ENCODE peak calls at places on chromosomes 7 and 10, in six cellular contexts. One of them, this sample, is unnamed.

GRCh38 chr7:131903315-131903714 is 346.9 kb upstream of the PODXL start:
- DNase-seq in left cardiac atrium: no peak
- DNase-seq in activated T-cell treated with anti-CD3 and anti-CD28 coated beads for 48 hours: no peak
- DNase-seq in kidney glomerular epithelial cell: no peak
- DNase-seq in OCI-LY7: no peak
- DNase-seq in ACHN: no peak
- DNase-seq in this sample: no peak

GRCh38 chr10:58152698-58153263 is 114.9 kb downstream of the IPMK start:
- DNase-seq in left cardiac atrium: peak; percentile 28
- DNase-seq in activated T-cell treated with anti-CD3 and anti-CD28 coated beads for 48 hours: peak; percentile 13
- DNase-seq in kidney glomerular epithelial cell: peak; percentile 5
- DNase-seq in OCI-LY7: peak; percentile 44
- DNase-seq in ACHN: peak; percentile 66
- DNase-seq in this sample: peak; percentile 82

GRCh38 chr10:131762789-131763696 is 137.8 kb upstream of the PPP2R2D start:
- DNase-seq in left cardiac atrium: no peak
- DNase-seq in activated T-cell treated with anti-CD3 and anti-CD28 coated beads for 48 hours: no peak
- DNase-seq in kidney glomerular epithelial cell: no peak
- DNase-seq in OCI-LY7: no peak
- DNase-seq in ACHN: no peak
- DNase-seq in this sample: no peak

GRCh38 chr10:119208553-119208940 is 1.2 kb downstream of the GRK5 start:
- DNase-seq in left cardiac atrium: no peak
- DNase-seq in activated T-cell treated with anti-CD3 and anti-CD28 coated beads for 48 hours: no peak
- DNase-seq in kidney glomerular epithelial cell: no peak
- DNase-seq in OCI-LY7: peak; percentile 30
- DNase-seq in ACHN: peak; percentile 16
- DNase-seq in this sample: peak; percentile 48

GRCh38 chr10:95742529-95742884 is 13.5 kb upstream of the ENTPD1 start:
- DNase-seq in left cardiac atrium: peak; percentile 57
- DNase-seq in activated T-cell treated with anti-CD3 and anti-CD28 coated beads for 48 hours: no peak
- DNase-seq in kidney glomerular epithelial cell: peak; percentile 29
- DNase-seq in OCI-LY7: no peak
- DNase-seq in ACHN: no peak
- DNase-seq in this sample: no peak

GRCh38 chr7:155258233-155258575 is 39.5 kb upstream of the INSIG1 start:
- DNase-seq in left cardiac atrium: peak; percentile 55
- DNase-seq in activated T-cell treated with anti-CD3 and anti-CD28 coated beads for 48 hours: no peak
- DNase-seq in kidney glomerular epithelial cell: peak; percentile 78
- DNase-seq in OCI-LY7: no peak
- DNase-seq in ACHN: peak; percentile 92
- DNase-seq in this sample: no peak

GRCh38 chr10:111578076-111578475 is 501.2 kb downstream of the ADRA2A start:
- DNase-seq in left cardiac atrium: no peak
- DNase-seq in activated T-cell treated with anti-CD3 and anti-CD28 coated beads for 48 hours: no peak
- DNase-seq in kidney glomerular epithelial cell: peak; percentile 7
- DNase-seq in OCI-LY7: no peak
- DNase-seq in ACHN: peak; percentile 67
- DNase-seq in this sample: no peak

GRCh38 chr10:93945814-93946213 is 47.9 kb upstream of the PLCE1 start:
- DNase-seq in left cardiac atrium: no peak
- DNase-seq in activated T-cell treated with anti-CD3 and anti-CD28 coated beads for 48 hours: no peak
- DNase-seq in kidney glomerular epithelial cell: no peak
- DNase-seq in OCI-LY7: no peak
- DNase-seq in ACHN: no peak
- DNase-seq in this sample: no peak

GRCh38 chr7:6646380-6646950 is 9.3 kb downstream of the ZNF316 start:
- DNase-seq in left cardiac atrium: no peak
- DNase-seq in activated T-cell treated with anti-CD3 and anti-CD28 coated beads for 48 hours: no peak
- DNase-seq in kidney glomerular epithelial cell: no peak
- DNase-seq in OCI-LY7: no peak
- DNase-seq in ACHN: no peak
- DNase-seq in this sample: no peak

GRCh38 chr7:18583305-18583704 is 87.8 kb downstream of the HDAC9 start:
- DNase-seq in left cardiac atrium: no peak
- DNase-seq in activated T-cell treated with anti-CD3 and anti-CD28 coated beads for 48 hours: no peak
- DNase-seq in kidney glomerular epithelial cell: peak; percentile 9
- DNase-seq in OCI-LY7: no peak
- DNase-seq in ACHN: peak; percentile 18
- DNase-seq in this sample: no peak

GRCh38 chr10:89670926-89671325 is 25.9 kb upstream of the PANK1 start:
- DNase-seq in left cardiac atrium: no peak
- DNase-seq in activated T-cell treated with anti-CD3 and anti-CD28 coated beads for 48 hours: no peak
- DNase-seq in kidney glomerular epithelial cell: no peak
- DNase-seq in OCI-LY7: no peak
- DNase-seq in ACHN: no peak
- DNase-seq in this sample: no peak

GRCh38 chr10:68251146-68251545 is 19.2 kb upstream of the ATOH7 start:
- DNase-seq in left cardiac atrium: no peak
- DNase-seq in activated T-cell treated with anti-CD3 and anti-CD28 coated beads for 48 hours: no peak
- DNase-seq in kidney glomerular epithelial cell: no peak
- DNase-seq in OCI-LY7: no peak
- DNase-seq in ACHN: no peak
- DNase-seq in this sample: no peak

GRCh38 chr10:52443419-52444388 is 129.6 kb downstream of the DKK1 start:
- DNase-seq in left cardiac atrium: no peak
- DNase-seq in activated T-cell treated with anti-CD3 and anti-CD28 coated beads for 48 hours: no peak
- DNase-seq in kidney glomerular epithelial cell: peak; percentile 5
- DNase-seq in OCI-LY7: no peak
- DNase-seq in ACHN: no peak
- DNase-seq in this sample: no peak

GRCh38 chr7:12244129-12244528 is 33.0 kb downstream of the TMEM106B start:
- DNase-seq in left cardiac atrium: peak; percentile 28
- DNase-seq in activated T-cell treated with anti-CD3 and anti-CD28 coated beads for 48 hours: no peak
- DNase-seq in kidney glomerular epithelial cell: no peak
- DNase-seq in OCI-LY7: no peak
- DNase-seq in ACHN: peak; percentile 42
- DNase-seq in this sample: no peak

GRCh38 chr10:93873427-93874115 is 20.2 kb upstream of the SLC35G1 start:
- DNase-seq in left cardiac atrium: no peak
- DNase-seq in activated T-cell treated with anti-CD3 and anti-CD28 coated beads for 48 hours: no peak
- DNase-seq in kidney glomerular epithelial cell: no peak
- DNase-seq in OCI-LY7: no peak
- DNase-seq in ACHN: peak; percentile 11
- DNase-seq in this sample: no peak

GRCh38 chr10:90354914-90355313 is 502.9 kb downstream of the HTR7 start:
- DNase-seq in left cardiac atrium: no peak
- DNase-seq in activated T-cell treated with anti-CD3 and anti-CD28 coated beads for 48 hours: no peak
- DNase-seq in kidney glomerular epithelial cell: no peak
- DNase-seq in OCI-LY7: no peak
- DNase-seq in ACHN: no peak
- DNase-seq in this sample: no peak

GRCh38 chr10:122460891-122461293 is 461 bp upstream of the HTRA1 start:
- DNase-seq in left cardiac atrium: peak; percentile 39
- DNase-seq in activated T-cell treated with anti-CD3 and anti-CD28 coated beads for 48 hours: no peak
- DNase-seq in kidney glomerular epithelial cell: no peak
- DNase-seq in OCI-LY7: no peak
- DNase-seq in ACHN: no peak
- DNase-seq in this sample: no peak

GRCh38 chr10:55631071-55631654 is 729.9 kb downstream of the ZWINT start:
- DNase-seq in left cardiac atrium: peak; percentile 76
- DNase-seq in activated T-cell treated with anti-CD3 and anti-CD28 coated beads for 48 hours: peak; percentile 21
- DNase-seq in kidney glomerular epithelial cell: peak; percentile 48
- DNase-seq in OCI-LY7: no peak
- DNase-seq in ACHN: peak; percentile 76
- DNase-seq in this sample: no peak

GRCh38 chr7:74606101-74606908 is 51.2 kb upstream of the GTF2I start:
- DNase-seq in left cardiac atrium: peak; percentile 44
- DNase-seq in activated T-cell treated with anti-CD3 and anti-CD28 coated beads for 48 hours: peak; percentile 46
- DNase-seq in kidney glomerular epithelial cell: no peak
- DNase-seq in OCI-LY7: peak; percentile 38
- DNase-seq in ACHN: peak; percentile 71
- DNase-seq in this sample: peak; percentile 61

GRCh38 chr10:74099836-74100235 is 50.8 kb downstream of the AP3M1 start:
- DNase-seq in left cardiac atrium: no peak
- DNase-seq in activated T-cell treated with anti-CD3 and anti-CD28 coated beads for 48 hours: no peak
- DNase-seq in kidney glomerular epithelial cell: no peak
- DNase-seq in OCI-LY7: no peak
- DNase-seq in ACHN: no peak
- DNase-seq in this sample: no peak

GRCh38 chr7:134618756-134619530 is 27.7 kb upstream of the BPGM start:
- DNase-seq in left cardiac atrium: no peak
- DNase-seq in activated T-cell treated with anti-CD3 and anti-CD28 coated beads for 48 hours: no peak
- DNase-seq in kidney glomerular epithelial cell: peak; percentile 22
- DNase-seq in OCI-LY7: no peak
- DNase-seq in ACHN: no peak
- DNase-seq in this sample: no peak

GRCh38 chr7:113730309-113730955 is 188.4 kb downstream of the PPP1R3A start:
- DNase-seq in left cardiac atrium: no peak
- DNase-seq in activated T-cell treated with anti-CD3 and anti-CD28 coated beads for 48 hours: no peak
- DNase-seq in kidney glomerular epithelial cell: peak; percentile 76
- DNase-seq in OCI-LY7: no peak
- DNase-seq in ACHN: peak; percentile 58
- DNase-seq in this sample: no peak

GRCh38 chr10:53166325-53166724 is 393.7 kb upstream of the MBL2 start:
- DNase-seq in left cardiac atrium: no peak
- DNase-seq in activated T-cell treated with anti-CD3 and anti-CD28 coated beads for 48 hours: no peak
- DNase-seq in kidney glomerular epithelial cell: no peak
- DNase-seq in OCI-LY7: no peak
- DNase-seq in ACHN: no peak
- DNase-seq in this sample: no peak

GRCh38 chr7:2006921-2007381 is 225.8 kb downstream of the MAD1L1 start:
- DNase-seq in left cardiac atrium: peak; percentile 43
- DNase-seq in activated T-cell treated with anti-CD3 and anti-CD28 coated beads for 48 hours: no peak
- DNase-seq in kidney glomerular epithelial cell: no peak
- DNase-seq in OCI-LY7: no peak
- DNase-seq in ACHN: no peak
- DNase-seq in this sample: no peak

GRCh38 chr10:121597504-121598241 is 571 bp downstream of the FGFR2 start:
- DNase-seq in left cardiac atrium: no peak
- DNase-seq in activated T-cell treated with anti-CD3 and anti-CD28 coated beads for 48 hours: no peak
- DNase-seq in kidney glomerular epithelial cell: no peak
- DNase-seq in OCI-LY7: no peak
- DNase-seq in ACHN: no peak
- DNase-seq in this sample: no peak

GRCh38 chr7:78279457-78279856 is 480.9 kb downstream of the PHTF2 start:
- DNase-seq in left cardiac atrium: no peak
- DNase-seq in activated T-cell treated with anti-CD3 and anti-CD28 coated beads for 48 hours: no peak
- DNase-seq in kidney glomerular epithelial cell: no peak
- DNase-seq in OCI-LY7: no peak
- DNase-seq in ACHN: no peak
- DNase-seq in this sample: no peak

GRCh38 chr10:80070068-80070467 is 8.4 kb upstream of the TMEM254 start:
- DNase-seq in left cardiac atrium: peak; percentile 35
- DNase-seq in activated T-cell treated with anti-CD3 and anti-CD28 coated beads for 48 hours: no peak
- DNase-seq in kidney glomerular epithelial cell: no peak
- DNase-seq in OCI-LY7: no peak
- DNase-seq in ACHN: no peak
- DNase-seq in this sample: no peak

GRCh38 chr7:22696672-22697071 is 30.3 kb upstream of the IL6 start:
- DNase-seq in left cardiac atrium: no peak
- DNase-seq in activated T-cell treated with anti-CD3 and anti-CD28 coated beads for 48 hours: no peak
- DNase-seq in kidney glomerular epithelial cell: no peak
- DNase-seq in OCI-LY7: no peak
- DNase-seq in ACHN: no peak
- DNase-seq in this sample: no peak

GRCh38 chr10:113704637-113705343 is 25.1 kb downstream of the CASP7 start:
- DNase-seq in left cardiac atrium: no peak
- DNase-seq in activated T-cell treated with anti-CD3 and anti-CD28 coated beads for 48 hours: no peak
- DNase-seq in kidney glomerular epithelial cell: peak; percentile 12
- DNase-seq in OCI-LY7: peak; percentile 54
- DNase-seq in ACHN: peak; percentile 57
- DNase-seq in this sample: peak; percentile 80

GRCh38 chr7:98423043-98423442 is 22.2 kb upstream of the BAIAP2L1 start:
- DNase-seq in left cardiac atrium: no peak
- DNase-seq in activated T-cell treated with anti-CD3 and anti-CD28 coated beads for 48 hours: no peak
- DNase-seq in kidney glomerular epithelial cell: no peak
- DNase-seq in OCI-LY7: peak; percentile 40
- DNase-seq in ACHN: peak; percentile 30
- DNase-seq in this sample: peak; percentile 68

GRCh38 chr10:99917963-99918825 is 91.6 kb downstream of the DNMBP start:
- DNase-seq in left cardiac atrium: peak; percentile 44
- DNase-seq in activated T-cell treated with anti-CD3 and anti-CD28 coated beads for 48 hours: no peak
- DNase-seq in kidney glomerular epithelial cell: peak; percentile 49
- DNase-seq in OCI-LY7: no peak
- DNase-seq in ACHN: peak; percentile 24
- DNase-seq in this sample: peak; percentile 32

GRCh38 chr10:131576341-131577177 is 265.0 kb upstream of the TCERG1L start:
- DNase-seq in left cardiac atrium: no peak
- DNase-seq in activated T-cell treated with anti-CD3 and anti-CD28 coated beads for 48 hours: no peak
- DNase-seq in kidney glomerular epithelial cell: no peak
- DNase-seq in OCI-LY7: no peak
- DNase-seq in ACHN: no peak
- DNase-seq in this sample: no peak

This sample was measured in Karpas-422.